ENCODE peak calls at places on chromosomes 5 and 9, in four cellular contexts. One of them, this sample, is unnamed.

GRCh38 chr5:142969624-142970439 is 199.7 kb downstream of the ARHGAP26 start:
- DNase-seq in endothelial cell of umbilical vein: no peak
- DNase-seq in cardiac muscle cell: no peak
- DNase-seq in MM.1S: no peak
- DNase-seq in this sample: no peak

GRCh38 chr5:111722016-111722591 is 34.9 kb downstream of the NREP start:
- DNase-seq in endothelial cell of umbilical vein: no peak
- DNase-seq in MM.1S: no peak
- DNase-seq in cardiac muscle cell: peak
- DNase-seq in this sample: no peak

GRCh38 chr5:169168288-169168687 is 132.7 kb downstream of the SLIT3 start:
- DNase-seq in MM.1S: no peak
- DNase-seq in cardiac muscle cell: no peak
- DNase-seq in endothelial cell of umbilical vein: no peak
- DNase-seq in this sample: no peak

GRCh38 chr5:111694183-111694582 is 62.8 kb downstream of the NREP start:
- DNase-seq in MM.1S: no peak
- DNase-seq in cardiac muscle cell: peak
- DNase-seq in endothelial cell of umbilical vein: no peak
- DNase-seq in this sample: no peak

GRCh38 chr9:91174772-91175171 is 186.9 kb downstream of the AUH start:
- DNase-seq in endothelial cell of umbilical vein: no peak
- DNase-seq in MM.1S: peak
- DNase-seq in cardiac muscle cell: no peak
- DNase-seq in this sample: no peak

GRCh38 chr9:91197232-91198181 is 164.2 kb downstream of the AUH start:
- DNase-seq in MM.1S: no peak
- DNase-seq in cardiac muscle cell: peak
- DNase-seq in endothelial cell of umbilical vein: peak
- DNase-seq in this sample: no peak

GRCh38 chr9:122402403-122403268 is 31.8 kb downstream of the PTGS1 start:
- DNase-seq in MM.1S: no peak
- DNase-seq in cardiac muscle cell: peak
- DNase-seq in endothelial cell of umbilical vein: peak
- DNase-seq in this sample: no peak

GRCh38 chr9:20658677-20659473 is 25.2 kb upstream of the FOCAD start:
- DNase-seq in endothelial cell of umbilical vein: peak
- DNase-seq in MM.1S: no peak
- DNase-seq in cardiac muscle cell: peak
- DNase-seq in this sample: no peak

GRCh38 chr9:121305269-121305994 is 37.5 kb downstream of the GSN start:
- DNase-seq in MM.1S: no peak
- DNase-seq in cardiac muscle cell: peak
- DNase-seq in endothelial cell of umbilical vein: no peak
- DNase-seq in this sample: no peak

GRCh38 chr5:45521067-45521466 is 175.1 kb downstream of the HCN1 start:
- DNase-seq in MM.1S: peak
- DNase-seq in cardiac muscle cell: peak
- DNase-seq in endothelial cell of umbilical vein: peak
- DNase-seq in this sample: no peak

GRCh38 chr5:1439388-1440097 is 5.7 kb downstream of the SLC6A3 start:
- DNase-seq in endothelial cell of umbilical vein: no peak
- DNase-seq in MM.1S: no peak
- DNase-seq in cardiac muscle cell: no peak
- DNase-seq in this sample: no peak

GRCh38 chr9:84121991-84122523 is 141.5 kb downstream of the RMI1 start:
- DNase-seq in endothelial cell of umbilical vein: peak
- DNase-seq in cardiac muscle cell: peak
- DNase-seq in MM.1S: no peak
- DNase-seq in this sample: peak

GRCh38 chr9:24625097-24625496 is 79.4 kb upstream of the IZUMO3 start:
- DNase-seq in endothelial cell of umbilical vein: no peak
- DNase-seq in cardiac muscle cell: no peak
- DNase-seq in MM.1S: no peak
- DNase-seq in this sample: no peak

GRCh38 chr5:37787742-37788141 is 52.1 kb downstream of the GDNF start:
- DNase-seq in endothelial cell of umbilical vein: no peak
- DNase-seq in cardiac muscle cell: peak
- DNase-seq in MM.1S: no peak
- DNase-seq in this sample: no peak

GRCh38 chr5:2999926-3000325 is 248.4 kb upstream of the IRX2 start:
- DNase-seq in MM.1S: no peak
- DNase-seq in cardiac muscle cell: no peak
- DNase-seq in endothelial cell of umbilical vein: no peak
- DNase-seq in this sample: no peak

GRCh38 chr5:17412760-17413671 is 85.0 kb upstream of the TAF11L2 start:
- DNase-seq in MM.1S: no peak
- DNase-seq in endothelial cell of umbilical vein: no peak
- DNase-seq in cardiac muscle cell: no peak
- DNase-seq in this sample: no peak

GRCh38 chr9:32989651-32990050 is 11.8 kb downstream of the APTX start:
- DNase-seq in MM.1S: no peak
- DNase-seq in cardiac muscle cell: no peak
- DNase-seq in endothelial cell of umbilical vein: no peak
- DNase-seq in this sample: no peak

GRCh38 chr9:84371737-84372136 is 31.2 kb upstream of the SLC28A3 start:
- DNase-seq in MM.1S: no peak
- DNase-seq in endothelial cell of umbilical vein: no peak
- DNase-seq in cardiac muscle cell: peak
- DNase-seq in this sample: no peak

GRCh38 chr9:123609844-123610243 is 253.8 kb downstream of the CRB2 start:
- DNase-seq in MM.1S: no peak
- DNase-seq in cardiac muscle cell: peak
- DNase-seq in endothelial cell of umbilical vein: no peak
- DNase-seq in this sample: no peak

GRCh38 chr9:135241381-135242380 is 154.2 kb downstream of the OLFM1 start:
- DNase-seq in cardiac muscle cell: no peak
- DNase-seq in MM.1S: no peak
- DNase-seq in endothelial cell of umbilical vein: no peak
- DNase-seq in this sample: no peak

GRCh38 chr9:111427186-111427585 is 57.0 kb downstream of the ECPAS start:
- DNase-seq in cardiac muscle cell: peak
- DNase-seq in MM.1S: no peak
- DNase-seq in endothelial cell of umbilical vein: peak
- DNase-seq in this sample: peak

GRCh38 chr5:167902298-167902697 is 389.1 kb upstream of the WWC1 start:
- DNase-seq in cardiac muscle cell: no peak
- DNase-seq in MM.1S: no peak
- DNase-seq in endothelial cell of umbilical vein: no peak
- DNase-seq in this sample: no peak

GRCh38 chr5:42767491-42768105 is 11.0 kb downstream of the CCDC152 start:
- DNase-seq in MM.1S: peak
- DNase-seq in cardiac muscle cell: peak
- DNase-seq in endothelial cell of umbilical vein: peak
- DNase-seq in this sample: peak

GRCh38 chr5:120419110-120419509 is 45.0 kb upstream of the PRR16 start:
- DNase-seq in endothelial cell of umbilical vein: no peak
- DNase-seq in MM.1S: no peak
- DNase-seq in cardiac muscle cell: no peak
- DNase-seq in this sample: no peak

GRCh38 chr5:143108498-143109128 is 294.9 kb downstream of the NR3C1 start:
- DNase-seq in cardiac muscle cell: no peak
- DNase-seq in endothelial cell of umbilical vein: peak
- DNase-seq in MM.1S: no peak
- DNase-seq in this sample: no peak

GRCh38 chr5:141873933-141874261 is 4.3 kb downstream of the PCDH1 start:
- DNase-seq in cardiac muscle cell: no peak
- DNase-seq in endothelial cell of umbilical vein: no peak
- DNase-seq in MM.1S: no peak
- DNase-seq in this sample: no peak

GRCh38 chr5:98602534-98603112 is 170.8 kb upstream of the RGMB start:
- DNase-seq in cardiac muscle cell: no peak
- DNase-seq in endothelial cell of umbilical vein: no peak
- DNase-seq in MM.1S: no peak
- DNase-seq in this sample: no peak

GRCh38 chr5:86565197-86565789 is 52.4 kb upstream of the COX7C start:
- DNase-seq in MM.1S: no peak
- DNase-seq in endothelial cell of umbilical vein: no peak
- DNase-seq in cardiac muscle cell: no peak
- DNase-seq in this sample: no peak

GRCh38 chr5:61311836-61312808 is 19.9 kb upstream of the ZSWIM6 start:
- DNase-seq in MM.1S: no peak
- DNase-seq in cardiac muscle cell: peak
- DNase-seq in endothelial cell of umbilical vein: peak
- DNase-seq in this sample: no peak

GRCh38 chr9:130932220-130933069 is 6.6 kb downstream of the FIBCD1 start:
- DNase-seq in endothelial cell of umbilical vein: no peak
- DNase-seq in cardiac muscle cell: peak
- DNase-seq in MM.1S: no peak
- DNase-seq in this sample: peak

GRCh38 chr9:93302586-93303257 is 118.8 kb downstream of the WNK2 start:
- DNase-seq in cardiac muscle cell: peak
- DNase-seq in MM.1S: peak
- DNase-seq in endothelial cell of umbilical vein: peak
- DNase-seq in this sample: peak

GRCh38 chr9:108057421-108058136 is 568.0 kb upstream of the KLF4 start:
- DNase-seq in MM.1S: no peak
- DNase-seq in endothelial cell of umbilical vein: peak
- DNase-seq in cardiac muscle cell: peak
- DNase-seq in this sample: no peak

GRCh38 chr5:157546456-157547100 is 29.0 kb downstream of the ADAM19 start:
- DNase-seq in endothelial cell of umbilical vein: no peak
- DNase-seq in MM.1S: no peak
- DNase-seq in cardiac muscle cell: peak
- DNase-seq in this sample: no peak

GRCh38 chr9:80387828-80388227 is 816.1 kb downstream of the TLE4 start:
- DNase-seq in MM.1S: no peak
- DNase-seq in endothelial cell of umbilical vein: no peak
- DNase-seq in cardiac muscle cell: no peak
- DNase-seq in this sample: no peak

GRCh38 chr5:108753877-108754276 is 6.2 kb downstream of the FER start:
- DNase-seq in endothelial cell of umbilical vein: no peak
- DNase-seq in cardiac muscle cell: no peak
- DNase-seq in MM.1S: no peak
- DNase-seq in this sample: no peak

GRCh38 chr5:104361932-104362331 is 799.3 kb upstream of the NUDT12 start:
- DNase-seq in MM.1S: peak
- DNase-seq in cardiac muscle cell: no peak
- DNase-seq in endothelial cell of umbilical vein: no peak
- DNase-seq in this sample: peak

GRCh38 chr9:87088621-87089020 is 141.3 kb upstream of the GAS1 start:
- DNase-seq in endothelial cell of umbilical vein: no peak
- DNase-seq in cardiac muscle cell: no peak
- DNase-seq in MM.1S: no peak
- DNase-seq in this sample: no peak

GRCh38 chr9:87087197-87087596 is 139.9 kb upstream of the GAS1 start:
- DNase-seq in endothelial cell of umbilical vein: no peak
- DNase-seq in MM.1S: no peak
- DNase-seq in cardiac muscle cell: no peak
- DNase-seq in this sample: no peak

GRCh38 chr9:87086536-87086935 is 139.2 kb upstream of the GAS1 start:
- DNase-seq in endothelial cell of umbilical vein: no peak
- DNase-seq in MM.1S: no peak
- DNase-seq in cardiac muscle cell: no peak
- DNase-seq in this sample: no peak

GRCh38 chr9:87088192-87088591 is 140.9 kb upstream of the GAS1 start:
- DNase-seq in cardiac muscle cell: no peak
- DNase-seq in MM.1S: no peak
- DNase-seq in endothelial cell of umbilical vein: no peak
- DNase-seq in this sample: no peak

GRCh38 chr9:87089963-87090362 is 142.7 kb upstream of the GAS1 start:
- DNase-seq in MM.1S: no peak
- DNase-seq in endothelial cell of umbilical vein: no peak
- DNase-seq in cardiac muscle cell: peak
- DNase-seq in this sample: no peak
- H3K4me3 ChIP-seq in MM.1S: no peak
- H3K4me3 ChIP-seq in endothelial cell of umbilical vein: no peak
- H3K4me3 ChIP-seq in cardiac muscle cell: no peak
- H3K4me3 ChIP-seq in this sample: no peak

GRCh38 chr5:179794575-179794974 is 789 bp downstream of the LTC4S start:
- DNase-seq in MM.1S: no peak
- DNase-seq in endothelial cell of umbilical vein: no peak
- DNase-seq in cardiac muscle cell: no peak
- DNase-seq in this sample: no peak

GRCh38 chr5:179795049-179795862 is 1.5 kb downstream of the LTC4S start:
- DNase-seq in cardiac muscle cell: no peak
- DNase-seq in MM.1S: peak
- DNase-seq in endothelial cell of umbilical vein: no peak
- DNase-seq in this sample: no peak

GRCh38 chr5:179792612-179793469 is 945 bp upstream of the LTC4S start:
- DNase-seq in cardiac muscle cell: no peak
- DNase-seq in MM.1S: no peak
- DNase-seq in endothelial cell of umbilical vein: no peak
- DNase-seq in this sample: no peak

GRCh38 chr5:179793470-179794139 is at the start of gene LTC4S:
- DNase-seq in MM.1S: no peak
- DNase-seq in cardiac muscle cell: peak
- DNase-seq in endothelial cell of umbilical vein: peak
- DNase-seq in this sample: no peak

GRCh38 chr5:179794171-179794570 is 385 bp downstream of the LTC4S start:
- DNase-seq in MM.1S: no peak
- DNase-seq in endothelial cell of umbilical vein: no peak
- DNase-seq in cardiac muscle cell: no peak
- DNase-seq in this sample: no peak
- H3K4me3 ChIP-seq in MM.1S: no peak
- H3K4me3 ChIP-seq in endothelial cell of umbilical vein: no peak
- H3K4me3 ChIP-seq in cardiac muscle cell: no peak
- H3K4me3 ChIP-seq in this sample: no peak

DNA sequence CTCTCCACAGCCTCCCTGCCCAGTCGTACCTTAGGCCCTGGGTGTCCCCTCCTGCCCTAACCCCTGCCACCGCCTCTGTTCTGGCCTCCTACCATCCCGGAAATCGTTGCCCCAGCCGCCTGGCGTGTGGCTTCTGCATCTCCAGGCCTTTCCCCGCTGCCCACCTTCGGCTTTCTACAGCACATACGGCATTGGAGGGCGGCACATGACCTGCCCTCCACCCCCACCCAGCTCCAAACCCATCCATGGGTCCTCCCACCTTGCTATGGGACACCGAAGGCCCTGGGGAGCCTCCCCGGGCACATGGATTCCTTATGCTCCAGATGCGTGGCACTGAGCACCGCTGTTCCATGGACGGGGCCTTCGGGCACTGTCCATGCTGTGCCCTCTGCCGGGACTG is 32.0 kb downstream of the FGF18 start:
- DNase-seq in endothelial cell of umbilical vein: no peak
- DNase-seq in cardiac muscle cell: no peak
- DNase-seq in MM.1S: no peak
- DNase-seq in this sample: no peak
- H3K4me3 ChIP-seq in endothelial cell of umbilical vein: no peak
- H3K4me3 ChIP-seq in cardiac muscle cell: no peak
- H3K4me3 ChIP-seq in MM.1S: no peak
- H3K4me3 ChIP-seq in this sample: no peak

DNA sequence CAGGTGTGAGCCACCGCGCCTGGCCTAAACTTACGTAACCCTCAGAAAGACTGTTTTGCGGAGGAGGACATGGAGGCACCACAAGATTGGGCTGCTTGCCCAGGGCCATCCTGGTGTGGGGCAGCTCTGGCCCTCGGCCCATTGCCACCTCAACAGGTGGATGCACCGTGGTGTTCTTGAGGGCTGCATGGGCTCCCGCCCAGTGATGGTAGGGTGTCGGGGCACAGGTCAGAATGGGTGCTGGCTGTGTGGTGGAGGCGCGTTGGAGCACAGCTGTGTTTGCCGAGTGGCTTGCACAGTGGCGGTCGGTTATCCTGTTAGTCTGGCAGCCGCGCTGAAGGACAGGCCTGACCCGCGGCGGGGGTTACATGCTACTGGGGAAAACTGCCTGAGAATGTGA is 196.9 kb downstream of the CACNA1B start:
- DNase-seq in MM.1S: no peak
- DNase-seq in endothelial cell of umbilical vein: no peak
- DNase-seq in cardiac muscle cell: no peak
- DNase-seq in this sample: no peak
- H3K4me3 ChIP-seq in MM.1S: no peak
- H3K4me3 ChIP-seq in endothelial cell of umbilical vein: no peak
- H3K4me3 ChIP-seq in cardiac muscle cell: no peak
- H3K4me3 ChIP-seq in this sample: no peak